ENCODE peak calls at places on chromosomes 4 and X, in four cellular contexts. L, O, X and V are unnamed samples.

GRCh38 chr4:83107636-83108035 is 6.9 kb downstream of the PLAC8 start:
- DNase-seq in L (no peak), O (no peak), X (no peak), V (no peak)

GRCh38 chrX:38018734-38019410 is 12.5 kb downstream of the SYTL5 start:
- DNase-seq in L (no peak), O (no peak), X (no peak), V (no peak)

GRCh38 chr4:177356921-177357320 is 47.2 kb downstream of the NEIL3 start:
- DNase-seq in L (no peak), O (no peak), X (no peak), V (no peak)

GRCh38 chr4:186260117-186260503 is 5.9 kb upstream of the F11 start:
- DNase-seq in L (no peak), O (no peak), X (no peak), V (no peak)

GRCh38 chr4:123162859-123163258 is 233.7 kb upstream of the SPRY1 start:
- DNase-seq in L (no peak), O (no peak), X (no peak), V (no peak)

GRCh38 chr4:2365054-2365912 is 53.2 kb downstream of the ZFYVE28 start:
- DNase-seq in L (no peak), O (peak; percentile 41), X (no peak), V (no peak)

GRCh38 chrX:131571348-131571747 is 27.5 kb downstream of the OR13H1 start:
- DNase-seq in L (peak; percentile 12), O (no peak), X (no peak), V (no peak)

GRCh38 chr4:176186067-176186466 is 9.3 kb downstream of the SPATA4 start:
- DNase-seq in L (no peak), O (no peak), X (no peak), V (no peak)

GRCh38 chr4:10013722-10014121 is 7.6 kb downstream of the SLC2A9 start:
- DNase-seq in L (peak; percentile 40), O (no peak), X (no peak), V (peak; percentile 76)

GRCh38 chr4:98865059-98865458 is 63.9 kb downstream of the EIF4E start:
- DNase-seq in L (no peak), O (no peak), X (no peak), V (no peak)

GRCh38 chrX:1416965-1417760 is 25.2 kb upstream of the SLC25A6 start:
- DNase-seq in L (no peak), O (no peak), X (no peak), V (no peak)
- TF ChIP-seq POLR2A in L (no peak), O (no peak), X (no peak), V (no peak)

GRCh38 chr4:37066149-37066548 is 178.4 kb upstream of the NWD2 start:
- DNase-seq in L (no peak), O (no peak), X (no peak), V (no peak)

GRCh38 chr4:37073226-37073840 is 171.2 kb upstream of the NWD2 start:
- DNase-seq in L (peak; percentile 10), O (no peak), X (no peak), V (peak; percentile 6)

DNA sequence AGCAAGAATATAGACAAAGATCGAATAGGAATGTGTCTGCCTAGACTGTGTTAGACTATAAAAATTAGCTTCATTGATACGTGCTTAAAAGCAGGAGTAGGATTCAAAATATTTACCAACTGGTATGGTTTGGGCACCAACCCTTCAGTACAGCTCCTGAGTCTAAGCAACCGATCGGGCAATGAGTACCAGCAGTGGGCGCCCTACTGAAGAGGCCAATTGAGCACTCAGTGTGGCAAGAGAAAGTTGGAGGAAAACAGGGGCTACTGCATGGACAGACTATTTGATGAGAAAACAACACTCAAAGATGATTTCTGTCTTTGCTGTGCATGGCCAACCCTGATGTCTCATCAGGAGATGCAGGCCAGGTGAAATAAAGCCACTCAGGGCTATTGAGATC is 176.0 kb upstream of the NWD2 start:
- DNase-seq in L (peak; percentile 7), O (no peak), X (no peak), V (peak; percentile 21)
- TF ChIP-seq CTCF in L (no peak), O (no peak), X (no peak), V (peak; percentile 55)

GRCh38 chr4:37430718-37431416 is 186.3 kb downstream of the NWD2 start:
- DNase-seq in L (no peak), O (no peak), X (no peak), V (no peak)
- TF ChIP-seq POLR2A in L (no peak), O (no peak), X (no peak), V (no peak)

DNA sequence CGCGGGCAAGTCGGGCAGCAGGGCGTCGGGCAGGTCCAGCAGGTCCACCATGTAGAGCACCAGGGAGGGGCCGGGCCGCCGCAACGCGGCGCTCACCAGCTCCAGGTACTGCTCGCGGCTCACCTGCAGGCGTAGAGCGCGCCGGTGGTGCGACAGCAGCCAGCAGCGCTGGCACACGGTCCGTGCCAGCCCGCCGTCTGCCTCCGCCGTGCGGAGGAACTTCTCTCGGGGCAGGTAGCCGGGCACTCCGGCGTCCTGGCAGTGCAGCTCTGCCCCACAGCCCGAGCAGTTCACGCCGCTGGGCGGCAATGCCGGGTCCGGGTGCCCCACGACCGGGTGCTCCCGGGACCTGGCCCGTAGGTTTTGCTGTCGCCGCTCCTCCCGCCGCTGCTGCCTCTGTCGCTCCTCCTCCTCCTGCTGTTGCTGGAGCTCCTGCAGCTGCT is 507 bp downstream of the NOA1 start:
- DNase-seq in L (peak; percentile 12), O (no peak), X (no peak), V (no peak)
- TF ChIP-seq CTCF in L (no peak), O (no peak), X (no peak), V (no peak)

DNA sequence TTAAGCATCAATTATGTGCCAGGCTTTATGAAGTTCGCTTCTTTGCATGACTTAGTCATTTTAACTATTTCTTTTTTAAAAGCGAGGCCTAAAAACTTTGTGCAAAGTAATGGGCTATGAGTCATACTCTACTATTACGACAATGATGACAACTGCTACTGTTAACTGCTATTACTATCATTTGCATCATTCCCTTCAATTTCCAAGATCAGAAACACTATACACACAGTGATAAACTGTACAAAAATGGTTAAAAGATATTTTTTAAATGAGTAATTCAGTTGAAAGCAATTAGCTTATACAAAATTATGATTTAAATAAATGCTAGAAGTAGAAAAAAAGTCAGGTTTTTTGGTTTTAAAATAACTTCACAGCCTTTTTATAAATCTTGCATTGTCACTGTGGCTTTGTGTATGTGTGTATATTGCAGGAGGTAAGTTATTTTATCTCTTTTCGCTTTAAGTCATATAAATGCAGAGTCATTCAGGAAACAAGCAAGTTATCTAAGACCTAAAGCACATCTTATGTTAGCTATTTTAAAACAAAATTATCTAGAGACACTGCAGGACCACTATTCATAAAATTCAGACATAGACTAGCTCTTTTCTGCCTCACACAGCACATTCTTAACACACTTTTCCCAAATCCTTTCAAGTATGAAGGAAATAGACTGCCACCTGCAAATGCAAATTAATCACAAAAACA is 18.5 kb upstream of the CXCL3 start:
- DNase-seq in L (peak; percentile 71), O (no peak), X (no peak), V (peak; percentile 71)
- TF ChIP-seq POLR2A in L (no peak), O (no peak), X (no peak), V (no peak)

DNA sequence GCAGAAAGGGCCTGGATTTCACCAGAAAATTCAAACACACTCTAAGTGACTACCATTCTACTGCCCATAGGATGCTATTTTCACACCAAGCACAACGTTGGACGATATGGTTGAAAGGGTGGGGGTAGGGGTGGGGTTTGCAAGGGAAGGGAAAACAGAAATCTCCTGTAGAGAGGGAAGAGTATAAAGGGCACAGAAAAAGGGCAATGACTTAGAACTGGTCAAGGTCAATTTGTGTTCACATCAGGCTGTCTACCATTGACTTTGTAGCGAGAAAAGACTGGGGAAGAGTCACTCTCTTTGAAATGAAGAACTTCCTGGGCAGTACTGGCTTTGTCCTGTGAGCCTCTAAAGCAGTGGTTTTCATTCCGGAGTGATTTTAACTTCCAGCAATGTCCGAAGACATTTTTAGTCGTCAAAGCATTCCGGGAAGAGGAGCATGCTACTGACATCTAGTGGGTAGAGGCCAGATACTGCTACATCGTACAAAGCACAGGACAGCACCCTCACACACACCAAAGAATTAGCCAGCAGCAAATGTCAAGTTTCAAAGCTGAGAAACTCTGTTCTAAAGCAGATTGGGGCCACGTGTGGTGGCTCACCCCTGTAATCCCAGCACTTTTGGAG is 48.4 kb upstream of the SLC7A3 start:
- DNase-seq in L (peak; percentile 42), O (no peak), X (no peak), V (peak; percentile 20)
- TF ChIP-seq CTCF in L (peak; percentile 35), O (no peak), X (no peak), V (peak; percentile 23)